ENCODE peak calls at places on chromosomes 11 and 22, in eight cellular contexts. One of them, this sample, is unnamed.

GRCh38 chr22:45842141-45842831 is 134.7 kb downstream of the WNT7B start:
- DNase-seq in endodermal cell: no peak
- DNase-seq in heart left ventricle: no peak
- DNase-seq in left lung: no peak
- DNase-seq in GM23248: peak; percentile 36
- DNase-seq in left ventricle myocardium inferior: no peak
- DNase-seq in cardiac muscle cell: no peak
- DNase-seq in transverse colon: no peak
- DNase-seq in this sample: peak; percentile 54

GRCh38 chr11:31412946-31413345 is 43.3 kb downstream of the DNAJC24 start:
- DNase-seq in left lung: no peak
- DNase-seq in heart left ventricle: no peak
- DNase-seq in transverse colon: no peak
- DNase-seq in cardiac muscle cell: no peak
- DNase-seq in endodermal cell: no peak
- DNase-seq in left ventricle myocardium inferior: no peak
- DNase-seq in GM23248: peak; percentile 71
- DNase-seq in this sample: peak; percentile 12

GRCh38 chr11:118434553-118435232 is 1.6 kb upstream of the KMT2A start:
- DNase-seq in endodermal cell: peak; percentile 86
- DNase-seq in heart left ventricle: peak; percentile 36
- DNase-seq in transverse colon: peak; percentile 32
- DNase-seq in cardiac muscle cell: peak; percentile 81
- DNase-seq in left lung: no peak
- DNase-seq in GM23248: peak; percentile 73
- DNase-seq in left ventricle myocardium inferior: peak; percentile 19
- DNase-seq in this sample: no peak

GRCh38 chr22:30245181-30245984 is 1.2 kb downstream of the LIF start:
- DNase-seq in transverse colon: peak; percentile 56
- DNase-seq in left ventricle myocardium inferior: no peak
- DNase-seq in left lung: peak; percentile 55
- DNase-seq in endodermal cell: peak; percentile 80
- DNase-seq in cardiac muscle cell: no peak
- DNase-seq in heart left ventricle: no peak
- DNase-seq in GM23248: no peak
- DNase-seq in this sample: no peak

GRCh38 chr11:64800633-64801464 is 2.2 kb downstream of the MAP4K2 start:
- DNase-seq in left ventricle myocardium inferior: no peak
- DNase-seq in cardiac muscle cell: no peak
- DNase-seq in left lung: peak; percentile 79
- DNase-seq in endodermal cell: no peak
- DNase-seq in GM23248: no peak
- DNase-seq in heart left ventricle: no peak
- DNase-seq in transverse colon: no peak
- DNase-seq in this sample: no peak

GRCh38 chr11:13062115-13062514 is 53.0 kb downstream of the RASSF10 start:
- DNase-seq in transverse colon: no peak
- DNase-seq in GM23248: no peak
- DNase-seq in cardiac muscle cell: no peak
- DNase-seq in heart left ventricle: no peak
- DNase-seq in endodermal cell: no peak
- DNase-seq in left ventricle myocardium inferior: no peak
- DNase-seq in left lung: no peak
- DNase-seq in this sample: no peak

GRCh38 chr11:57476223-57476882 is 16.0 kb downstream of the RTN4RL2 start:
- DNase-seq in left lung: peak; percentile 86
- DNase-seq in transverse colon: peak; percentile 50
- DNase-seq in cardiac muscle cell: peak; percentile 17
- DNase-seq in endodermal cell: peak; percentile 77
- DNase-seq in heart left ventricle: peak; percentile 74
- DNase-seq in GM23248: no peak
- DNase-seq in left ventricle myocardium inferior: peak; percentile 57
- DNase-seq in this sample: no peak

GRCh38 chr22:24153959-24154358 is 27.3 kb upstream of the SUSD2 start:
- DNase-seq in heart left ventricle: no peak
- DNase-seq in left lung: no peak
- DNase-seq in left ventricle myocardium inferior: no peak
- DNase-seq in endodermal cell: no peak
- DNase-seq in GM23248: no peak
- DNase-seq in cardiac muscle cell: no peak
- DNase-seq in transverse colon: no peak
- DNase-seq in this sample: no peak

GRCh38 chr11:107359701-107360100 is 97.9 kb downstream of the CWF19L2 start:
- DNase-seq in GM23248: peak; percentile 2
- DNase-seq in cardiac muscle cell: no peak
- DNase-seq in transverse colon: no peak
- DNase-seq in endodermal cell: no peak
- DNase-seq in left lung: no peak
- DNase-seq in left ventricle myocardium inferior: no peak
- DNase-seq in heart left ventricle: no peak
- DNase-seq in this sample: peak; percentile 17

GRCh38 chr11:65334696-65335295 is 1.1 kb downstream of the DPF2 start:
- DNase-seq in heart left ventricle: no peak
- DNase-seq in left lung: no peak
- DNase-seq in GM23248: peak; percentile 47
- DNase-seq in transverse colon: no peak
- DNase-seq in cardiac muscle cell: no peak
- DNase-seq in left ventricle myocardium inferior: no peak
- DNase-seq in endodermal cell: no peak
- DNase-seq in this sample: no peak

GRCh38 chr22:29821790-29822130 is 16.3 kb downstream of the ASCC2 start:
- DNase-seq in heart left ventricle: no peak
- DNase-seq in endodermal cell: no peak
- DNase-seq in cardiac muscle cell: no peak
- DNase-seq in left lung: no peak
- DNase-seq in left ventricle myocardium inferior: no peak
- DNase-seq in transverse colon: no peak
- DNase-seq in GM23248: no peak
- DNase-seq in this sample: no peak

GRCh38 chr22:50041361-50042065 is 16.6 kb downstream of the TTLL8 start:
- DNase-seq in heart left ventricle: no peak
- DNase-seq in left lung: peak; percentile 67
- DNase-seq in endodermal cell: no peak
- DNase-seq in left ventricle myocardium inferior: no peak
- DNase-seq in transverse colon: no peak
- DNase-seq in cardiac muscle cell: no peak
- DNase-seq in GM23248: no peak
- DNase-seq in this sample: no peak

GRCh38 chr11:103257360-103257759 is 148.1 kb downstream of the DYNC2H1 start:
- DNase-seq in left lung: no peak
- DNase-seq in heart left ventricle: no peak
- DNase-seq in endodermal cell: peak; percentile 44
- DNase-seq in left ventricle myocardium inferior: no peak
- DNase-seq in cardiac muscle cell: peak; percentile 6
- DNase-seq in GM23248: peak; percentile 30
- DNase-seq in transverse colon: no peak
- DNase-seq in this sample: no peak

GRCh38 chr11:11983427-11983826 is 25.0 kb downstream of the DKK3 start:
- DNase-seq in endodermal cell: peak; percentile 41
- DNase-seq in transverse colon: no peak
- DNase-seq in heart left ventricle: no peak
- DNase-seq in left lung: no peak
- DNase-seq in left ventricle myocardium inferior: no peak
- DNase-seq in cardiac muscle cell: no peak
- DNase-seq in GM23248: peak; percentile 60
- DNase-seq in this sample: no peak

GRCh38 chr11:8613036-8613435 is 19.0 kb upstream of the STK33 start:
- DNase-seq in heart left ventricle: no peak
- DNase-seq in left ventricle myocardium inferior: no peak
- DNase-seq in transverse colon: no peak
- DNase-seq in endodermal cell: no peak
- DNase-seq in left lung: no peak
- DNase-seq in GM23248: no peak
- DNase-seq in cardiac muscle cell: no peak
- DNase-seq in this sample: no peak

GRCh38 chr11:19506803-19507466 is 205.7 kb upstream of the NAV2 start:
- DNase-seq in left lung: no peak
- DNase-seq in transverse colon: no peak
- DNase-seq in GM23248: no peak
- DNase-seq in endodermal cell: no peak
- DNase-seq in heart left ventricle: no peak
- DNase-seq in left ventricle myocardium inferior: no peak
- DNase-seq in cardiac muscle cell: no peak
- DNase-seq in this sample: no peak

GRCh38 chr11:15845261-15845660 is 511.1 kb downstream of the SOX6 start:
- DNase-seq in cardiac muscle cell: no peak
- DNase-seq in left ventricle myocardium inferior: no peak
- DNase-seq in endodermal cell: peak; percentile 83
- DNase-seq in heart left ventricle: no peak
- DNase-seq in left lung: no peak
- DNase-seq in GM23248: no peak
- DNase-seq in transverse colon: no peak
- DNase-seq in this sample: no peak

GRCh38 chr11:130449246-130449990 is 973 bp downstream of the ADAMTS15 start:
- DNase-seq in GM23248: peak; percentile 30
- DNase-seq in cardiac muscle cell: peak; percentile 52
- DNase-seq in heart left ventricle: peak; percentile 46
- DNase-seq in left lung: no peak
- DNase-seq in transverse colon: no peak
- DNase-seq in left ventricle myocardium inferior: no peak
- DNase-seq in endodermal cell: peak; percentile 72
- DNase-seq in this sample: no peak

GRCh38 chr11:19508166-19508565 is 204.5 kb upstream of the NAV2 start:
- DNase-seq in left ventricle myocardium inferior: no peak
- DNase-seq in left lung: no peak
- DNase-seq in GM23248: peak; percentile 26
- DNase-seq in transverse colon: peak; percentile 17
- DNase-seq in heart left ventricle: no peak
- DNase-seq in cardiac muscle cell: no peak
- DNase-seq in endodermal cell: no peak
- DNase-seq in this sample: no peak

GRCh38 chr11:70191495-70192140 is 11.5 kb upstream of the FADD start:
- DNase-seq in endodermal cell: peak; percentile 96
- DNase-seq in cardiac muscle cell: peak; percentile 91
- DNase-seq in heart left ventricle: peak; percentile 85
- DNase-seq in transverse colon: peak; percentile 79
- DNase-seq in left lung: peak; percentile 93
- DNase-seq in GM23248: peak; percentile 74
- DNase-seq in left ventricle myocardium inferior: peak; percentile 83
- DNase-seq in this sample: no peak

GRCh38 chr11:122095950-122096942 is 19.8 kb downstream of the BLID start:
- DNase-seq in endodermal cell: no peak
- DNase-seq in left ventricle myocardium inferior: no peak
- DNase-seq in GM23248: peak; percentile 52
- DNase-seq in left lung: no peak
- DNase-seq in heart left ventricle: no peak
- DNase-seq in cardiac muscle cell: no peak
- DNase-seq in transverse colon: no peak
- DNase-seq in this sample: peak; percentile 34

GRCh38 chr22:22818861-22819855 is 68.5 kb upstream of the IGLL5 start:
- DNase-seq in endodermal cell: no peak
- DNase-seq in heart left ventricle: no peak
- DNase-seq in transverse colon: peak; percentile 37
- DNase-seq in cardiac muscle cell: no peak
- DNase-seq in left ventricle myocardium inferior: no peak
- DNase-seq in GM23248: no peak
- DNase-seq in left lung: no peak
- DNase-seq in this sample: no peak

GRCh38 chr11:125239585-125240331 is 75.2 kb downstream of the PKNOX2 start:
- DNase-seq in transverse colon: no peak
- DNase-seq in heart left ventricle: no peak
- DNase-seq in left ventricle myocardium inferior: no peak
- DNase-seq in GM23248: no peak
- DNase-seq in left lung: no peak
- DNase-seq in endodermal cell: peak; percentile 75
- DNase-seq in cardiac muscle cell: no peak
- DNase-seq in this sample: no peak

GRCh38 chr22:44685384-44686056 is 16.5 kb upstream of the PRR5 start:
- DNase-seq in left ventricle myocardium inferior: no peak
- DNase-seq in left lung: no peak
- DNase-seq in transverse colon: peak; percentile 72
- DNase-seq in GM23248: peak; percentile 89
- DNase-seq in endodermal cell: peak; percentile 88
- DNase-seq in cardiac muscle cell: no peak
- DNase-seq in heart left ventricle: no peak
- DNase-seq in this sample: peak; percentile 89

GRCh38 chr11:708511-708910 is 2.5 kb downstream of the EPS8L2 start:
- DNase-seq in cardiac muscle cell: no peak
- DNase-seq in heart left ventricle: no peak
- DNase-seq in left lung: peak; percentile 66
- DNase-seq in transverse colon: no peak
- DNase-seq in GM23248: no peak
- DNase-seq in left ventricle myocardium inferior: no peak
- DNase-seq in endodermal cell: no peak
- DNase-seq in this sample: no peak
- H3K27me3 ChIP-seq in cardiac muscle cell: peaks cover 16% of the 10 kb centered on the region
- H3K27me3 ChIP-seq in heart left ventricle: peaks cover 27% of the 10 kb centered on the region
- H3K27me3 ChIP-seq in left lung: no peaks in the 10 kb centered on the region
- H3K27me3 ChIP-seq in transverse colon: peaks cover 10% of the 10 kb centered on the region
- H3K27me3 ChIP-seq in GM23248: no peaks in the 10 kb centered on the region
- H3K27me3 ChIP-seq in left ventricle myocardium inferior: peaks cover 77% of the 10 kb centered on the region
- H3K27me3 ChIP-seq in endodermal cell: no peaks in the 10 kb centered on the region
- H3K27me3 ChIP-seq in this sample: no peaks in the 10 kb centered on the region

GRCh38 chr22:32700186-32700882 is 101.2 kb upstream of the TIMP3 start:
- DNase-seq in heart left ventricle: peak; percentile 54
- DNase-seq in cardiac muscle cell: no peak
- DNase-seq in left ventricle myocardium inferior: no peak
- DNase-seq in GM23248: peak; percentile 64
- DNase-seq in left lung: no peak
- DNase-seq in transverse colon: no peak
- DNase-seq in endodermal cell: peak; percentile 44
- DNase-seq in this sample: no peak
- H3K4me1 ChIP-seq in heart left ventricle: no peaks in the 10 kb centered on the region
- H3K4me1 ChIP-seq in cardiac muscle cell: no peaks in the 10 kb centered on the region
- H3K4me1 ChIP-seq in left ventricle myocardium inferior: peaks cover 24% of the 10 kb centered on the region
- H3K4me1 ChIP-seq in GM23248: peaks cover 51% of the 10 kb centered on the region
- H3K4me1 ChIP-seq in left lung: peaks cover 5% of the 10 kb centered on the region
- H3K4me1 ChIP-seq in transverse colon: no peaks in the 10 kb centered on the region
- H3K4me1 ChIP-seq in endodermal cell: peaks cover 4% of the 10 kb centered on the region
- H3K4me1 ChIP-seq in this sample: peaks cover 31% of the 10 kb centered on the region

GRCh38 chr22:42814616-42815015 is 42.5 kb downstream of the ARFGAP3 start:
- DNase-seq in transverse colon: no peak
- DNase-seq in left lung: no peak
- DNase-seq in endodermal cell: no peak
- DNase-seq in heart left ventricle: no peak
- DNase-seq in GM23248: no peak
- DNase-seq in left ventricle myocardium inferior: no peak
- DNase-seq in cardiac muscle cell: no peak
- DNase-seq in this sample: no peak
- H3K27me3 ChIP-seq in transverse colon: no peaks in the 10 kb centered on the region
- H3K27me3 ChIP-seq in left lung: no peaks in the 10 kb centered on the region
- H3K27me3 ChIP-seq in endodermal cell: no peaks in the 10 kb centered on the region
- H3K27me3 ChIP-seq in heart left ventricle: no peaks in the 10 kb centered on the region
- H3K27me3 ChIP-seq in GM23248: no peaks in the 10 kb centered on the region
- H3K27me3 ChIP-seq in left ventricle myocardium inferior: no peaks in the 10 kb centered on the region
- H3K27me3 ChIP-seq in cardiac muscle cell: no peaks in the 10 kb centered on the region
- H3K27me3 ChIP-seq in this sample: no peaks in the 10 kb centered on the region

DNA sequence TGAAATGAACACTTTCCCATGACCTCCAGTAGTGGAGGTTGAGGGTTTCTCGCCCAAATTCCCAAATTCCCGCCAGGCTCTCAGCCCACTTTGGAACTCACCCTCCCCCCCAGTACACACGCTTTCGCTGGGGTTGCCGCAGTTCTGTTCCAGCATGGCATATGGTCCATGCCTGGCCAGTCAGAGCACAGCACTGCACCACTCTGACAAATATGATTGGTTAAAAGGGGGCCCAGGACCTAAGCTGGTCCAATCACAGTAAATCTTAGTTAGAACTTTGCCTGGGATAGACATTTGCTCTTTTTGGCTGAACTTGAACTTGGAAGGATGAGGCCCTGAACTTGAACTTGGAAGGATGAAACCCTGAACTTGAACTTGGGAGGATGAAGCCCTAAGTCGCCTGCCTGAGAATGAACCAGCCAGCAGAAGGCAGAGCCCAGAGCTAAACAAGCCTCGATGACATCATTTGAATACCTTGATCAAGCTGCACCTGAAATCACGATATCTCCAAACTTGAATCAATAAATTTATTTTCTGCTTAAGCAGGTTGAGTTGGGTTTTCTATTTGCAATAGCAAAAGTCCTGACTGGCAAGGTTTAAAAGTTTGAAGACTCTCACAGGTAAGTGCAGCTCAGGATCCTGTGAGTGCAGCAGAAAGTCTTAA is 12.6 kb upstream of the SSTR3 start:
- DNase-seq in cardiac muscle cell: no peak
- DNase-seq in endodermal cell: no peak
- DNase-seq in left lung: peak; percentile 37
- DNase-seq in transverse colon: no peak
- DNase-seq in left ventricle myocardium inferior: no peak
- DNase-seq in heart left ventricle: no peak
- DNase-seq in GM23248: no peak
- DNase-seq in this sample: no peak
- H3K4me1 ChIP-seq in cardiac muscle cell: no peaks in the 10 kb centered on the region
- H3K4me1 ChIP-seq in endodermal cell: no peaks in the 10 kb centered on the region
- H3K4me1 ChIP-seq in left lung: peaks cover 74% of the 10 kb centered on the region
- H3K4me1 ChIP-seq in transverse colon: peaks cover 5% of the 10 kb centered on the region
- H3K4me1 ChIP-seq in left ventricle myocardium inferior: no peaks in the 10 kb centered on the region
- H3K4me1 ChIP-seq in heart left ventricle: no peaks in the 10 kb centered on the region
- H3K4me1 ChIP-seq in GM23248: peaks cover 16% of the 10 kb centered on the region
- H3K4me1 ChIP-seq in this sample: peaks cover 17% of the 10 kb centered on the region